ENCODE peak calls at places on chromosomes 12 and 14, in six cellular contexts. One of them, this sample, is unnamed.
A peak's percentile ranks its signal among the peaks of the same experiment; 100 is the strongest.

GRCh38 chr12:51389302-51389999 is 1.8 kb downstream of the GALNT6 start:
- DNase-seq in A549: no peak
- DNase-seq in ovary: no peak
- DNase-seq in suprapubic skin: no peak
- DNase-seq in esophagus muscularis mucosa: no peak
- DNase-seq in transverse colon: peak; percentile 37
- DNase-seq in this sample: no peak

GRCh38 chr12:57152408-57153038 is 5.1 kb upstream of the LRP1-AS start:
- DNase-seq in A549: no peak
- DNase-seq in ovary: peak; percentile 79
- DNase-seq in suprapubic skin: peak; percentile 85
- DNase-seq in esophagus muscularis mucosa: no peak
- DNase-seq in transverse colon: no peak
- DNase-seq in this sample: peak; percentile 66

GRCh38 chr14:64746298-64747250 is 42.4 kb downstream of the PLEKHG3 start:
- DNase-seq in A549: no peak
- DNase-seq in ovary: no peak
- DNase-seq in suprapubic skin: no peak
- DNase-seq in esophagus muscularis mucosa: no peak
- DNase-seq in transverse colon: no peak
- DNase-seq in this sample: no peak

GRCh38 chr12:26058818-26059217 is 66.0 kb downstream of the BHLHE41 start:
- DNase-seq in A549: no peak
- DNase-seq in ovary: no peak
- DNase-seq in suprapubic skin: no peak
- DNase-seq in esophagus muscularis mucosa: no peak
- DNase-seq in transverse colon: no peak
- DNase-seq in this sample: no peak

GRCh38 chr14:60094306-60094897 is 2.7 kb downstream of the PCNX4 start:
- DNase-seq in A549: no peak
- DNase-seq in ovary: no peak
- DNase-seq in suprapubic skin: no peak
- DNase-seq in esophagus muscularis mucosa: no peak
- DNase-seq in transverse colon: no peak
- DNase-seq in this sample: no peak

GRCh38 chr14:33357225-33358010 is 418.7 kb downstream of the NPAS3 start:
- DNase-seq in A549: no peak
- DNase-seq in ovary: no peak
- DNase-seq in suprapubic skin: no peak
- DNase-seq in esophagus muscularis mucosa: no peak
- DNase-seq in transverse colon: peak; percentile 64
- DNase-seq in this sample: no peak

GRCh38 chr14:26200675-26201074 is 397.2 kb downstream of the NOVA1 start:
- DNase-seq in A549: no peak
- DNase-seq in ovary: no peak
- DNase-seq in suprapubic skin: no peak
- DNase-seq in esophagus muscularis mucosa: no peak
- DNase-seq in transverse colon: no peak
- DNase-seq in this sample: no peak

GRCh38 chr12:6460751-6461371 is 9.0 kb downstream of the TAPBPL start:
- DNase-seq in A549: no peak
- DNase-seq in ovary: no peak
- DNase-seq in suprapubic skin: no peak
- DNase-seq in esophagus muscularis mucosa: no peak
- DNase-seq in transverse colon: no peak
- DNase-seq in this sample: no peak

GRCh38 chr12:6828671-6829531 is 694 bp downstream of the P3H3 start:
- DNase-seq in A549: no peak
- DNase-seq in ovary: peak; percentile 69
- DNase-seq in suprapubic skin: peak; percentile 70
- DNase-seq in esophagus muscularis mucosa: no peak
- DNase-seq in transverse colon: peak; percentile 57
- DNase-seq in this sample: peak; percentile 91

GRCh38 chr14:69337984-69338383 is 60.1 kb downstream of the ERH start:
- DNase-seq in A549: no peak
- DNase-seq in ovary: no peak
- DNase-seq in suprapubic skin: no peak
- DNase-seq in esophagus muscularis mucosa: no peak
- DNase-seq in transverse colon: no peak
- DNase-seq in this sample: no peak

GRCh38 chr12:43957732-43958131 is 121.9 kb downstream of the TMEM117 start:
- DNase-seq in A549: peak; percentile 21
- DNase-seq in ovary: no peak
- DNase-seq in suprapubic skin: no peak
- DNase-seq in esophagus muscularis mucosa: no peak
- DNase-seq in transverse colon: no peak
- DNase-seq in this sample: no peak

GRCh38 chr12:122840580-122841513 is 5.6 kb downstream of the HIP1R start:
- DNase-seq in A549: no peak
- DNase-seq in ovary: no peak
- DNase-seq in suprapubic skin: no peak
- DNase-seq in esophagus muscularis mucosa: no peak
- DNase-seq in transverse colon: no peak
- DNase-seq in this sample: no peak

GRCh38 chr14:94290197-94290596 is 2.9 kb downstream of the SERPINA10 start:
- DNase-seq in A549: no peak
- DNase-seq in ovary: no peak
- DNase-seq in suprapubic skin: no peak
- DNase-seq in esophagus muscularis mucosa: no peak
- DNase-seq in transverse colon: no peak
- DNase-seq in this sample: peak; percentile 36

GRCh38 chr12:111405149-111405855 is 421 bp upstream of the SH2B3 start:
- DNase-seq in A549: peak; percentile 94
- DNase-seq in ovary: peak; percentile 96
- DNase-seq in suprapubic skin: peak; percentile 97
- DNase-seq in esophagus muscularis mucosa: peak; percentile 99
- DNase-seq in transverse colon: peak; percentile 98
- DNase-seq in this sample: peak; percentile 99

GRCh38 chr12:111407371-111408115 is 1.8 kb downstream of the SH2B3 start:
- DNase-seq in A549: no peak
- DNase-seq in ovary: no peak
- DNase-seq in suprapubic skin: no peak
- DNase-seq in esophagus muscularis mucosa: no peak
- DNase-seq in transverse colon: no peak
- DNase-seq in this sample: no peak

GRCh38 chr12:111405856-111406473 is at the start of gene SH2B3:
- DNase-seq in A549: peak; percentile 62
- DNase-seq in ovary: peak; percentile 77
- DNase-seq in suprapubic skin: peak; percentile 87
- DNase-seq in esophagus muscularis mucosa: no peak
- DNase-seq in transverse colon: no peak
- DNase-seq in this sample: no peak

GRCh38 chr12:111408116-111408440 is 2.4 kb downstream of the SH2B3 start:
- DNase-seq in A549: no peak
- DNase-seq in ovary: no peak
- DNase-seq in suprapubic skin: no peak
- DNase-seq in esophagus muscularis mucosa: no peak
- DNase-seq in transverse colon: no peak
- DNase-seq in this sample: no peak

DNA sequence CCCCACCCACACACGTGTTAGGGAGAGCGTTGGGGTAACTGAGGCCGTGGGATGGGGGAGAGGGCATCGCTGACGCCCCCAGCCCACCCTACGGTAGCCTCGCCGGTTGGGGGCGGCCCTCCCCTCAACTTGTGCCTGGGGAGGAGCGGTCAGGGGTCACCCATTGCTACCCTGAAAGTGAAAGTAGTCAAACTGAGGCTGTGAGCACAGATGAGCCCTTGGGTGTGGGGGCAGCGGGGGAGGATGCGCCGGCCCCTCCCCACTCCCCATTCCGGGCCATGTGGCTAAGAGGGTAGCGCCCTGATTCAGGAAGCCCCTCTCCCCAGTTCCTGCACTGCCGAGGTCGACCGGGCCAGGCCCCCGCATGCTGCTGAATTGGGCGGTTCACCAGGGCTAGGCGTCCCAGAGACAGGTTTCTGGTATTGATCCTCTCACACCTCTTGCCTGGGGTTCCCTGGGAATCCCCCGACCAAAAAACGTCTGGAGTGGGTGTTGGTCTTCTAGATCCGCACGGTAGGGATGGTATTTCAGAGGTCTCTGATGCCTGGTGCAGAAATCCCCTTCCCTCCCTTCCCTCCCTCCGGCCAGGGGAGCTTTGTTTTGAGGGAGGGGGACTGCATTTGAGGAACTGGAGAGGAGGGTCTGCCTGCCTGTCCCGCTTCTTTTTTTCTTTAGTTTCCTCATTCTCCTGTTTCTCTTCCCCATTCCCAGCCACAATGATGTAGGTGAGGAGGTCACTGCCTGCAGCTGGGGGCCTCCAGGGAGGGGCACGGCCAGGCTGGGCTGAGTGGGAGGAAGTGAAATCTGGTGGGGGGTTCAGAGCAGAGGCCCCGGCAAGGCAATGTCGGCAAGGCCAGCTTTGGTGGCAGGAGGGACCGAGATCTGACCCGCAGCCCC is 999 bp downstream of the SH2B3 start:
- DNase-seq in A549: no peak
- DNase-seq in ovary: no peak
- DNase-seq in suprapubic skin: no peak
- DNase-seq in esophagus muscularis mucosa: no peak
- DNase-seq in transverse colon: no peak
- DNase-seq in this sample: peak; percentile 52
- TF ChIP-seq EP300 in A549: no peak
- TF ChIP-seq EP300 in ovary: no peak
- TF ChIP-seq EP300 in suprapubic skin: no peak
- TF ChIP-seq EP300 in esophagus muscularis mucosa: no peak
- TF ChIP-seq EP300 in transverse colon: no peak
- TF ChIP-seq EP300 in this sample: no peak

DNA sequence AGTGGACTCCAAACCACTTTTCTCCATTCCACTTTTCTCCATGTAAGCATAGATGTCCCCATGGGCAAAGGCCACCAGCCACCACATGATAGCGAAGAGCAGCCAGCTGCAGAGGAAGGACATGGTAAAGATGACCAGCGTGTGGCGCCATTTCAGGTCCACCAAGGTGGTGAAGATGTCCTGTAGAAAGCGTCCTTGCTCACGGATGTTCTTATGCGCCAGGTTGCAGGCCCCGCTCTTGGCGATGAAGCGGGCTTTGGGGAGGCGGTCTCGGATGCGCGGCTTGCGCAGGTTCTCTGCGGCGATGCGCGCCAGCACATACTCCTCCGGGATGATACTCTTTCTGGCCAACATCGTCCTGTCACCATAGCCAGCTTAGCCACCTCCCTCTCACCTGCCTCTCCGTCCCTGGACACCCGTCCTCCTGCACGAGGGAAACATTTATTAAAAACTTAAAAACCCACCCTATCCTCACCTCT is 1.2 kb downstream of the KCNJ8 start:
- DNase-seq in A549: no peak
- DNase-seq in ovary: peak; percentile 52
- DNase-seq in suprapubic skin: no peak
- DNase-seq in esophagus muscularis mucosa: no peak
- DNase-seq in transverse colon: peak; percentile 34
- DNase-seq in this sample: peak; percentile 63
- TF ChIP-seq POLR2A in A549: no peak
- TF ChIP-seq POLR2A in ovary: no peak
- TF ChIP-seq POLR2A in suprapubic skin: no peak
- TF ChIP-seq POLR2A in esophagus muscularis mucosa: no peak
- TF ChIP-seq POLR2A in transverse colon: no peak
- TF ChIP-seq POLR2A in this sample: no peak

DNA sequence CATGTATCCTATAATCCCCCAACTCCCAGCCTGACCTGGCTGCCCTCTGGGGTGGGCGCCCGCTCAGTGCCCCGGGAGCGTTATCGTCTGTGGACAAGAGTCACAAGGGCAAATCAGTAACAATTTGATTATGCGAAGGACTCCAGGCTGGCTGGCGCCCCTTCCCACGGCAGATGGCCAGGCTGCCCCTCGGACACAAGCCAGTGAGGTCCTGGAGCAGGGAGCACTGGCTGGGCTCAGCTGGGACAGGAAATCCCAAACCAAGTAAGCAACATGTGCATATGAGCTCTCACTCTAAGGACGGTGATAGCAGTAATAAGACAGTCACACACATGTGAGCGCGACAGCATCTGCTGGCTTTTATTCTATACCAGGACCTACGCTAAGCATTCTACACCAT is 59.3 kb upstream of the FAM222A start:
- DNase-seq in A549: no peak
- DNase-seq in ovary: no peak
- DNase-seq in suprapubic skin: no peak
- DNase-seq in esophagus muscularis mucosa: no peak
- DNase-seq in transverse colon: no peak
- DNase-seq in this sample: peak; percentile 78
- TF ChIP-seq EP300 in A549: no peak
- TF ChIP-seq EP300 in ovary: no peak
- TF ChIP-seq EP300 in suprapubic skin: no peak
- TF ChIP-seq EP300 in esophagus muscularis mucosa: no peak
- TF ChIP-seq EP300 in transverse colon: no peak
- TF ChIP-seq EP300 in this sample: no peak

GRCh38 chr12:8949525-8950286 is at the start of gene M6PR:
- DNase-seq in A549: peak; percentile 98
- DNase-seq in ovary: peak; percentile 93
- DNase-seq in suprapubic skin: peak; percentile 96
- DNase-seq in esophagus muscularis mucosa: peak; percentile 99
- DNase-seq in transverse colon: peak; percentile 94
- DNase-seq in this sample: peak; percentile 97

GRCh38 chr12:8950287-8950574 is 786 bp upstream of the M6PR start:
- DNase-seq in A549: no peak
- DNase-seq in ovary: no peak
- DNase-seq in suprapubic skin: no peak
- DNase-seq in esophagus muscularis mucosa: no peak
- DNase-seq in transverse colon: no peak
- DNase-seq in this sample: no peak

GRCh38 chr12:8950702-8951478 is 1.4 kb upstream of the M6PR start:
- DNase-seq in A549: no peak
- DNase-seq in ovary: no peak
- DNase-seq in suprapubic skin: no peak
- DNase-seq in esophagus muscularis mucosa: no peak
- DNase-seq in transverse colon: no peak
- DNase-seq in this sample: no peak

GRCh38 chr12:8947737-8948136 is 1.7 kb downstream of the M6PR start:
- DNase-seq in A549: no peak
- DNase-seq in ovary: no peak
- DNase-seq in suprapubic skin: no peak
- DNase-seq in esophagus muscularis mucosa: no peak
- DNase-seq in transverse colon: no peak
- DNase-seq in this sample: no peak

GRCh38 chr12:8948711-8949524 is 527 bp downstream of the M6PR start:
- DNase-seq in A549: peak; percentile 28
- DNase-seq in ovary: no peak
- DNase-seq in suprapubic skin: no peak
- DNase-seq in esophagus muscularis mucosa: no peak
- DNase-seq in transverse colon: peak; percentile 10
- DNase-seq in this sample: peak; percentile 32
- TF ChIP-seq POLR2A in A549: no peak
- TF ChIP-seq POLR2A in ovary: no peak
- TF ChIP-seq POLR2A in suprapubic skin: no peak
- TF ChIP-seq POLR2A in esophagus muscularis mucosa: no peak
- TF ChIP-seq POLR2A in transverse colon: no peak
- TF ChIP-seq POLR2A in this sample: no peak

GRCh38 chr12:47067778-47068431 is 11.5 kb upstream of the PCED1B start:
- DNase-seq in A549: no peak
- DNase-seq in ovary: no peak
- DNase-seq in suprapubic skin: no peak
- DNase-seq in esophagus muscularis mucosa: no peak
- DNase-seq in transverse colon: no peak
- DNase-seq in this sample: no peak
- TF ChIP-seq EP300 in A549: no peak
- TF ChIP-seq EP300 in ovary: no peak
- TF ChIP-seq EP300 in suprapubic skin: no peak
- TF ChIP-seq EP300 in esophagus muscularis mucosa: no peak
- TF ChIP-seq EP300 in transverse colon: no peak
- TF ChIP-seq EP300 in this sample: no peak

GRCh38 chr12:131928765-131929529 is at the start of gene PUS1:
- DNase-seq in A549: peak; percentile 95
- DNase-seq in ovary: peak; percentile 94
- DNase-seq in suprapubic skin: peak; percentile 96
- DNase-seq in esophagus muscularis mucosa: peak; percentile 98
- DNase-seq in transverse colon: peak; percentile 96
- DNase-seq in this sample: peak; percentile 93
- TF ChIP-seq POLR2A in A549: peak; percentile 77
- TF ChIP-seq POLR2A in ovary: no peak
- TF ChIP-seq POLR2A in suprapubic skin: no peak
- TF ChIP-seq POLR2A in esophagus muscularis mucosa: peak; percentile 42
- TF ChIP-seq POLR2A in transverse colon: peak; percentile 78
- TF ChIP-seq POLR2A in this sample: no peak

This sample was measured in upper lobe of left lung.